ENCODE peak calls at places on chromosomes 1 and 21, in four cellular contexts. J is stomach, X is HepG2, W is ovary. M is an unnamed sample.
A peak's percentile ranks its signal among the peaks of the same experiment; 100 is the strongest.

GRCh38 chr1:156488566-156489165 is 11.9 kb downstream of the MEF2D start:
- DNase-seq in W (no peak), J (no peak), X (no peak), M (no peak)

GRCh38 chr1:110292327-110292741 is 46.8 kb upstream of the RBM15 start:
- DNase-seq in X (no peak), W (no peak), J (no peak), M (no peak)

GRCh38 chr1:198909973-198910372 is 271.1 kb downstream of the PTPRC start:
- DNase-seq in X (no peak), W (no peak), J (no peak), M (no peak)

GRCh38 chr1:10586125-10586524 is 111.4 kb downstream of the PEX14 start:
- DNase-seq in J (no peak), W (no peak), X (no peak), M (no peak)

GRCh38 chr21:44962481-44962966 is 22.7 kb downstream of the SLX9 start:
- DNase-seq in J (no peak), X (no peak), W (no peak), M (no peak)

GRCh38 chr1:68049941-68050878 is at the start of gene DIRAS3:
- DNase-seq in W (peak; percentile 73), J (no peak), X (no peak), M (no peak)

GRCh38 chr1:155522069-155522468 is 40.5 kb downstream of the ASH1L start:
- DNase-seq in W (no peak), J (no peak), X (no peak), M (no peak)

GRCh38 chr1:225484657-225485606 is 57.1 kb upstream of the LBR start:
- DNase-seq in W (peak; percentile 4), X (no peak), J (no peak), M (no peak)

GRCh38 chr1:244964112-244964971 is 100.0 kb upstream of the HNRNPU start:
- DNase-seq in J (peak; percentile 31), X (peak; percentile 34), W (no peak), M (peak; percentile 9)

GRCh38 chr1:91555821-91556531 is 55.3 kb downstream of the CDC7 start:
- DNase-seq in X (no peak), W (no peak), J (no peak), M (no peak)

GRCh38 chr1:64844609-64845008 is 99.7 kb downstream of the RAVER2 start:
- DNase-seq in W (no peak), J (no peak), X (no peak), M (no peak)

GRCh38 chr1:110280126-110280525 is 59.1 kb upstream of the RBM15 start:
- DNase-seq in W (no peak), J (no peak), X (no peak), M (no peak)

GRCh38 chr1:204146965-204147364 is 4.9 kb downstream of the ETNK2 start:
- DNase-seq in J (no peak), W (no peak), X (no peak), M (no peak)

GRCh38 chr1:27872059-27872801 is at the start of gene THEMIS2:
- DNase-seq in X (no peak), W (peak; percentile 60), J (peak; percentile 67), M (no peak)

GRCh38 chr21:33109574-33110339 is 39.8 kb downstream of the OLIG1 start:
- DNase-seq in W (no peak), J (no peak), X (no peak), M (no peak)

GRCh38 chr21:26470361-26471115 is 102.5 kb downstream of the CYYR1 start:
- DNase-seq in J (no peak), X (no peak), W (no peak), M (no peak)

GRCh38 chr1:32240140-32240951 is 6.7 kb upstream of the FAM167B start:
- DNase-seq in W (peak; percentile 83), J (peak; percentile 88), X (no peak), M (peak; percentile 34)

GRCh38 chr1:201813226-201813625 is 15.7 kb upstream of the IPO9 start:
- DNase-seq in X (no peak), J (no peak), W (no peak), M (no peak)

GRCh38 chr1:201820413-201820812 is 8.5 kb upstream of the IPO9 start:
- DNase-seq in W (no peak), J (no peak), X (no peak), M (no peak)

GRCh38 chr1:201819346-201819745 is 9.6 kb upstream of the IPO9 start:
- DNase-seq in J (no peak), W (no peak), X (no peak), M (no peak)

GRCh38 chr1:201810466-201811216 is 18.3 kb upstream of the IPO9 start:
- DNase-seq in J (no peak), W (no peak), X (no peak), M (no peak)

DNA sequence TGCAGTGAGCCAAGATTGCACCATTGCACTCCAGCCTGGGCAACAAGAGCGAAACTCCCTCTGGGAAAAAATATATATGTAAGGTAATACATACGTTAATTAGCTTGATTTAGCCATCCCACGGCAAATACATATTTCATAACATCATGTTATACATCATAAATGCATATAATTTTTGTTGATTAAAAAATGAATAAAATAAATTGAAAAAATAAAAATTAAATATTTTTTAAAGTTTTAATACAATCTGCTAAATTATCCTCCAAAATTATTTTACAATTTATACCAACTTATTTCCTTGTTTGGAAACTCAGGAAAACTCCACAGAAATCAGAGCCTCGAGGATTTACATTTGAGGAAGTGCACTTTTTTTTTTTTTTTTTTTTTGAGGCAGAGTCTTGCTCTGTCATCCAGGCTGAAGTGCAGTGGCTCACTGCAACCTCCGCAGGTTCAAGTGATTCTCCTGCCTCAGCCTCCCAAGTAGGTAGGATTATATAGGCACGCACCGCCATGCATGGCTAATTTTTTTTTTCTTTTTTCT is 12.6 kb upstream of the IPO9 start:
- DNase-seq in W (no peak), J (no peak), X (no peak), M (no peak)
- TF ChIP-seq EP300 in W (no peak), J (no peak), X (no peak), M (no peak)

GRCh38 chr1:149993181-149993580 is 17.3 kb downstream of the OTUD7B start:
- DNase-seq in W (no peak), X (no peak), J (no peak), M (no peak)
- TF ChIP-seq EP300 in W (no peak), X (no peak), J (no peak), M (no peak)

GRCh38 chr1:98870959-98871903 is 133.4 kb downstream of the PLPPR5 start:
- DNase-seq in J (no peak), W (no peak), X (no peak), M (no peak)
- TF ChIP-seq EP300 in J (no peak), W (no peak), X (no peak), M (no peak)

DNA sequence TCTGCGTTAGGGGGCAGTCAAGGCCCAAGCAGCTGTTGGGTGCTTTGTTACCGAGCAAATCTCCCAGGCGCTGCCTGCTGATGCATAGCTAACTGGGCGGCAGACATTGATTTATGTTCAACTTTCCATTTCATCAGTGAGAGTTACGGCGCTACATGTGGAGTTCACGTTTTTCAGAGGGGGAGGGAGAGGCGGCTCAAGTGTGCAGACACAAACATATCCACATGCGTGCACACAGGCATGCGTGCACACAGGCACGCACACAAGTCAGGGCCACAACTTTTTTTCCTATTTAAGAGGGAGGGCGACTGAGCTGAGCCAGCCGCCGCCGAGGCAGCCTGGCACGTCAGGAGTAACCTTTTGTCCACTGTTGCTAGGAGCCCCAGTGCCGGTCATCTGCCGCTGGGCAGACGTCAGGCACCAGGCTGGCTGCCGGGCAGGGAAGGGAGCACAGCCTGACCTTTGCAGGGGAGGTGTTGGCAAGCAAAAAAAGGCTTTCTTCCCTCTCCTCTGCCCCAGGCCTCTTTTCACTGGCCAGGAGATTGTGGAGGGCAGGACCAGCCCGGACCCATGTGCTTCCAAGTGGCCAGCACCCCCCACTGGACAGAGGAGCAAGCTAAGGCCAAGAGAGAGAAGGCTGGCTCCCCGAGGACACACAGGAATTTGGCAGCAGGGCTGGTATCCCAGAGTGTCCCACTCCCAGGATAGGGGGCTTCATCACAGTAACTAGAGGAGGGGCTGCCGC is 73.3 kb downstream of the MRPL37 start:
- DNase-seq in J (peak; percentile 87), X (no peak), W (peak; percentile 85), M (peak; percentile 61)
- TF ChIP-seq EP300 in J (peak; percentile 77), X (no peak), W (peak; percentile 86), M (peak; percentile 92)

DNA sequence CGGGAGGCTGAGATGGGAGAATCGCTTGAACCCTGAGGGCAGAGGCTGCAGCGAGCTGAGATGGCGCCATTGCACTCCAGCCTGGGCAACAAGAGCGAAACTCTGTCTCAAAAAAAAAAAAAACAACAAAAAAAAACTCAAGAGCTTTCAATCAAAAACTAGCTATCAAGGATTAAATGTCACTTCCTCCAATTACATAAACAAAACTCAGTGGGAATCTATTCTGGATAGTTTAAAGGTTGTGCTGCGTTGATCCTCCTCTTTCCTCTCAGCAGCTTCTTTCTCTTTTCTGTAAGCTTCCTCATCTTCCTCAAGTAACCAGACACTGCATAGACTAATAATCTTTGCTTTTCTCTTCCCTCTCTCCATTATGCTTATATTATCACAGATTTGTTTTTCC is 20.7 kb downstream of the EIF4G3 start:
- DNase-seq in W (no peak), J (no peak), X (no peak), M (no peak)
- TF ChIP-seq EP300 in W (no peak), J (no peak), X (no peak), M (no peak)

GRCh38 chr1:234478481-234479309 is at the start of gene TARBP1:
- DNase-seq in X (peak; percentile 66), W (peak; percentile 74), J (peak; percentile 70), M (no peak)
- TF ChIP-seq EP300 in X (no peak), W (no peak), J (no peak), M (peak; percentile 41)

GRCh38 chr1:231337472-231338269 is at the start of gene EXOC8:
- DNase-seq in J (peak; percentile 98), W (peak; percentile 100), X (peak; percentile 96), M (peak; percentile 91)
- TF ChIP-seq EP300 in J (no peak), W (no peak), X (no peak), M (peak; percentile 95)

DNA sequence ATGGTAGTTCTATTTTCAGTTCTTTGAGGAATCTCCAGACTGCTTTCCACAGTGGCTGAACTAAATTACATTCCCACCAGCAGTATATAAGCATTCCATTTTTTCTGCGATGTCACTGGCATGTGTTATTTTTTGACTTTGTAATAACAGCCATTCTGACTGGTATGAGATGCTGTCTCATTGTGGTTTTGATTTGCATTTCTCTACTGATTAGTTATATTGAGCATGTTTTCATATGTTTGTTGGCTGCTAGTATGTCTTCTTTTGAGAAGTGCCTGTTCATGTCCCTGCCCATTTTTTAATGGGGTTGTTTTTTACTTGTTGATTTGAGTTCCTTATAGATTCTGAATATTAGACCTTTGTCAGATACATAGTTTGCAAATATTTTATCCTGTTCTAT is 87.9 kb downstream of the RPS6KC1 start:
- DNase-seq in J (no peak), X (no peak), W (no peak), M (no peak)
- TF ChIP-seq EP300 in J (no peak), X (no peak), W (no peak), M (no peak)